ENCODE peak calls at places on chromosomes 7 and 10, in six cellular contexts. H is Panc1, Y is sigmoid colon, T is AG09319, S is spleen, Z is B cell. F is an unnamed sample.

GRCh38 chr10:26887611-26888215 is 27.0 kb upstream of the ABI1 start:
- DNase-seq in H (no peak), Y (no peak), T (no peak), S (no peak), Z (no peak), F (no peak)

GRCh38 chr10:132836832-132837540 is 51.0 kb upstream of the NKX6-2 start:
- DNase-seq in H (peak; percentile 12), Y (peak; percentile 60), T (no peak), S (peak; percentile 82), Z (peak; percentile 71), F (peak; percentile 78)

GRCh38 chr7:94178247-94178646 is 174.1 kb upstream of the BET1 start:
- DNase-seq in H (no peak), Y (no peak), T (no peak), S (no peak), Z (no peak), F (peak; percentile 17)

GRCh38 chr10:91034042-91034441 is 113.2 kb upstream of the ANKRD1 start:
- DNase-seq in H (no peak), Y (no peak), T (no peak), S (no peak), Z (no peak), F (no peak)

GRCh38 chr10:35089641-35090161 is 440 bp downstream of the CUL2 start:
- DNase-seq in H (no peak), Y (no peak), T (no peak), S (no peak), Z (peak; percentile 30), F (peak; percentile 54)

GRCh38 chr10:86536294-86536861 is 14.8 kb upstream of the WAPL start:
- DNase-seq in H (no peak), Y (no peak), T (no peak), S (peak; percentile 85), Z (peak; percentile 46), F (peak; percentile 56)

GRCh38 chr7:76346097-76346496 is 12.7 kb downstream of the YWHAG start:
- DNase-seq in H (no peak), Y (peak; percentile 11), T (no peak), S (no peak), Z (no peak), F (no peak)

GRCh38 chr10:71767420-71768035 is 5.8 kb downstream of the VSIR start:
- DNase-seq in H (no peak), Y (no peak), T (no peak), S (peak; percentile 84), Z (no peak), F (no peak)

GRCh38 chr7:35993113-35993512 is 159.9 kb upstream of the EEPD1 start:
- DNase-seq in H (peak; percentile 95), Y (no peak), T (no peak), S (no peak), Z (no peak), F (no peak)

GRCh38 chr10:103145046-103145445 is 48.0 kb downstream of the NT5C2 start:
- DNase-seq in H (no peak), Y (no peak), T (no peak), S (no peak), Z (no peak), F (no peak)

GRCh38 chr7:5667391-5667790 is 114.1 kb downstream of the RNF216 start:
- DNase-seq in H (no peak), Y (no peak), T (no peak), S (no peak), Z (no peak), F (no peak)

GRCh38 chr7:22541789-22542188 is 41.8 kb upstream of the STEAP1B start:
- DNase-seq in H (no peak), Y (no peak), T (no peak), S (no peak), Z (no peak), F (no peak)

GRCh38 chr10:28910960-28911359 is 233.6 kb downstream of the BAMBI start:
- DNase-seq in H (no peak), Y (no peak), T (no peak), S (no peak), Z (no peak), F (no peak)

GRCh38 chr10:101289541-101289940 is 60.3 kb upstream of the LBX1 start:
- DNase-seq in H (no peak), Y (no peak), T (no peak), S (no peak), Z (no peak), F (no peak)

GRCh38 chr10:93680414-93681047 is 21.9 kb downstream of the FRA10AC1 start:
- DNase-seq in H (peak; percentile 56), Y (no peak), T (peak; percentile 8), S (no peak), Z (peak; percentile 18), F (no peak)
- TF ChIP-seq CTCF in H (peak; percentile 59), Y (no peak), T (peak; percentile 24), S (peak; percentile 33), Z (peak; percentile 18), F (peak; percentile 25)

GRCh38 chr10:44886966-44887365 is 24.2 kb upstream of the TMEM72 start:
- DNase-seq in H (no peak), Y (no peak), T (no peak), S (no peak), Z (no peak), F (no peak)
- TF ChIP-seq CTCF in H (no peak), Y (no peak), T (no peak), S (no peak), Z (no peak), F (no peak)

GRCh38 chr7:41824284-41824683 is 121.4 kb upstream of the INHBA start:
- DNase-seq in H (no peak), Y (no peak), T (no peak), S (no peak), Z (no peak), F (no peak)

GRCh38 chr7:41828911-41829310 is 126.0 kb upstream of the INHBA start:
- DNase-seq in H (no peak), Y (no peak), T (no peak), S (no peak), Z (no peak), F (no peak)

GRCh38 chr7:41825927-41826480 is 123.1 kb upstream of the INHBA start:
- DNase-seq in H (no peak), Y (no peak), T (no peak), S (no peak), Z (no peak), F (no peak)

GRCh38 chr7:41830271-41830670 is 127.4 kb upstream of the INHBA start:
- DNase-seq in H (no peak), Y (no peak), T (no peak), S (no peak), Z (no peak), F (no peak)

DNA sequence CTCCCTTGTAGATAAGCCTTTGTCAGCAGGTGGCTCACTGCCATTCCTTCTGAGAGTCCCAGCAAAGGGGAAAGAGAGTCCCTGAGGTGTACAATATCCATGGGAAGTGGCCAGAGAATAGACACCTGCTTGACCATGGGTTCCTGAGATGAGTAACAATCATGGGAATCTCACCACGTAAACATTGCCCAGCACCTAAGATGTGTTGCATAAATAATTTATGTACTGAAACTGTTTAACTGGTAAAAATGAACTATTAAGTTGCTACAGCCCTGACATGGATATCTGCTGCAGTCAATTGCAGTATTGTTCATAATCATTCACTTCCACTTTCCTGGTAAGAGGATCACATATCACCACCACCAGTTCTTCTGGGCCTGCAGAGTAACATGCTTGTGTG is 123.8 kb upstream of the INHBA start:
- DNase-seq in H (no peak), Y (no peak), T (no peak), S (no peak), Z (no peak), F (no peak)
- TF ChIP-seq CTCF in H (no peak), Y (no peak), T (no peak), S (no peak), Z (no peak), F (no peak)

GRCh38 chr10:44640429-44640828 is 255.5 kb upstream of the CXCL12 start:
- DNase-seq in H (no peak), Y (no peak), T (no peak), S (no peak), Z (no peak), F (no peak)
- TF ChIP-seq CTCF in H (no peak), Y (no peak), T (no peak), S (no peak), Z (no peak), F (no peak)

GRCh38 chr10:67306588-67307205 is 380.9 kb downstream of the LRRTM3 start:
- DNase-seq in H (peak; percentile 12), Y (no peak), T (no peak), S (no peak), Z (no peak), F (peak; percentile 15)
- TF ChIP-seq CTCF in H (peak; percentile 75), Y (no peak), T (peak; percentile 8), S (no peak), Z (peak; percentile 24), F (peak; percentile 39)

DNA sequence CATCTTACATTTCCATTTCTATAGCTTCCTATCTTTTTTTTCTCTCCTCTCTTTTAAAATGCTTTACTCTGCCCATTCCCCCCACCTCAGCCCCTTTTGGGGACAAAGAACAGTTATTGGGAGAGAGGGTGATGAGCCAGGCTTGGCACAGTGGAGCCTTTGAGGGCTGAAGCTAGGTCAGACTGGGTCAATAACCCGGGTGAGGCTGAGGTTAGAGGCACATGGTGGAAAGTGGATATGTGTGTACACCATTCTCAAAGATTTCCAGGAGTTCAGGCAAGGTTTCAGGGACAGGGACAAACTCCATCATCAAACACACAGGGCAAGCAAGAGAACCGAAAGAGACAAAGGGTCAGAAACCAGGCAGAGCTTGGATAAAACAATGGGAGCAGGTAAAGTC is 11.5 kb downstream of the ABCB4 start:
- DNase-seq in H (no peak), Y (no peak), T (no peak), S (no peak), Z (no peak), F (no peak)
- TF ChIP-seq CTCF in H (no peak), Y (no peak), T (no peak), S (no peak), Z (no peak), F (no peak)

DNA sequence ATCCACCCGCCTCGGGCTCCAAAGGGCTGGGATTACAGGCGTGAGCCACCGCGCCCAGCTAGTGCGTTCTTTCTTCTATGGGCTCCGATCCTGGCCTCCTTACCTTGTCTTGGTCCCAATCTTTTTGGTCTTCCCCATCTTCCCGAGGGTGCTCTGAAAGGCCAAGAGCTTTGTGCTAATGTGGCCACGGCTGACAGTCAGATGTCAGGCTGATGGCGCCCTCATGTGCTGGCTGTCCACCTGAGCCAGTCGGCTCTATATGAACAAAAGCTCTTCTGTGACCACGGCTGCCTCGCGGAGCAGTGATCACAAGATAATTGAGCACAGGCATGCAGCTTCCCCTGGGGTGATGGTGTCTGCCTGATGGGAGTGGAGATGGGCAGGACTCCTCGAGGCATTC is 11.0 kb upstream of the AHCYL2 start:
- DNase-seq in H (no peak), Y (peak; percentile 52), T (no peak), S (no peak), Z (no peak), F (peak; percentile 43)
- TF ChIP-seq CTCF in H (peak; percentile 59), Y (no peak), T (no peak), S (no peak), Z (no peak), F (peak; percentile 58)

F was measured in GM10248.